ENCODE peak calls at places on chromosomes 7 and 10, in seven cellular contexts. L is fibroblast of pulmonary artery, F is germinal center, Z is T1000, N is RWPE1, Y is skeletal muscle cell, X is T-cell. D is an unnamed sample.

GRCh38 chr10:29068984-29069383 is 219.9 kb upstream of the LYZL1 start:
- DNase-seq in N (no peak), Y (no peak), L (no peak), F (no peak), Z (no peak), X (no peak), D (no peak)

GRCh38 chr7:95886501-95887090 is 114.2 kb downstream of the DYNC1I1 start:
- DNase-seq in F (no peak), Y (no peak), X (no peak), Z (no peak), L (peak), N (no peak), D (no peak)

GRCh38 chr10:77604941-77605351 is 32.7 kb downstream of the KCNMA1 start:
- DNase-seq in X (no peak), L (no peak), Z (no peak), N (no peak), F (no peak), Y (no peak), D (no peak)

GRCh38 chr10:75233444-75234016 is 2.2 kb downstream of the COMTD1 start:
- DNase-seq in Z (no peak), F (no peak), N (no peak), Y (no peak), X (no peak), L (no peak), D (no peak)

GRCh38 chr10:127997937-127998336 is 91.0 kb downstream of the PTPRE start:
- DNase-seq in X (no peak), N (no peak), F (no peak), L (peak), Y (no peak), Z (no peak), D (no peak)

GRCh38 chr7:80916770-80917681 is 1.8 kb downstream of the SEMA3C start:
- DNase-seq in Y (no peak), Z (no peak), N (peak), X (no peak), L (peak), F (no peak), D (no peak)

GRCh38 chr10:122142652-122143237 is 128.4 kb upstream of the BTBD16 start:
- DNase-seq in F (peak), X (no peak), N (no peak), L (no peak), Z (peak), Y (no peak), D (peak)

GRCh38 chr10:70320751-70321150 is 36.9 kb upstream of the NPFFR1 start:
- DNase-seq in F (no peak), X (no peak), N (no peak), L (peak), Z (no peak), Y (no peak), D (no peak)

GRCh38 chr7:131692131-131692960 is 135.9 kb upstream of the PODXL start:
- DNase-seq in X (no peak), Z (peak), N (no peak), L (peak), F (peak), Y (no peak), D (peak)

D was measured in GM20000.